ENCODE peak calls at places on chromosomes 12 and 14, in eight cellular contexts. One of them, this sample, is unnamed.

GRCh38 chr12:120100630-120101029 is 15.9 kb downstream of the RAB35 start:
- DNase-seq in GM23338: no peak
- DNase-seq in ELF-1: no peak
- DNase-seq in BE2C: peak; percentile 93
- DNase-seq in HFFc6: no peak
- DNase-seq in cardiac muscle cell: peak; percentile 63
- DNase-seq in MCF 10A: no peak
- DNase-seq in stimulated activated CD4-positive, alpha-beta T cell treated with anti-CD3 and anti-CD28 coated beads, Interleukin-4, amount 100 ng/mL, for 24 hours: no peak
- DNase-seq in this sample: no peak

GRCh38 chr12:131842169-131842568 is 14.0 kb downstream of the MMP17 start:
- DNase-seq in MCF 10A: no peak
- DNase-seq in BE2C: no peak
- DNase-seq in ELF-1: no peak
- DNase-seq in stimulated activated CD4-positive, alpha-beta T cell treated with anti-CD3 and anti-CD28 coated beads, Interleukin-4, amount 100 ng/mL, for 24 hours: no peak
- DNase-seq in HFFc6: no peak
- DNase-seq in GM23338: no peak
- DNase-seq in cardiac muscle cell: no peak
- DNase-seq in this sample: no peak

GRCh38 chr14:96502621-96503251 is 554 bp downstream of the PAPOLA start:
- DNase-seq in HFFc6: peak; percentile 3
- DNase-seq in cardiac muscle cell: peak; percentile 49
- DNase-seq in MCF 10A: peak; percentile 43
- DNase-seq in BE2C: peak; percentile 61
- DNase-seq in ELF-1: peak; percentile 52
- DNase-seq in stimulated activated CD4-positive, alpha-beta T cell treated with anti-CD3 and anti-CD28 coated beads, Interleukin-4, amount 100 ng/mL, for 24 hours: peak; percentile 20
- DNase-seq in GM23338: peak; percentile 79
- DNase-seq in this sample: no peak

GRCh38 chr12:120453977-120454376 is 7.7 kb downstream of the GATC start:
- DNase-seq in MCF 10A: peak; percentile 46
- DNase-seq in GM23338: peak; percentile 70
- DNase-seq in HFFc6: no peak
- DNase-seq in cardiac muscle cell: peak; percentile 34
- DNase-seq in stimulated activated CD4-positive, alpha-beta T cell treated with anti-CD3 and anti-CD28 coated beads, Interleukin-4, amount 100 ng/mL, for 24 hours: peak; percentile 27
- DNase-seq in BE2C: no peak
- DNase-seq in ELF-1: no peak
- DNase-seq in this sample: peak; percentile 41

GRCh38 chr12:49129332-49130150 is 1.7 kb downstream of the TUBA1B start:
- DNase-seq in HFFc6: no peak
- DNase-seq in GM23338: no peak
- DNase-seq in cardiac muscle cell: no peak
- DNase-seq in MCF 10A: no peak
- DNase-seq in stimulated activated CD4-positive, alpha-beta T cell treated with anti-CD3 and anti-CD28 coated beads, Interleukin-4, amount 100 ng/mL, for 24 hours: peak; percentile 20
- DNase-seq in ELF-1: no peak
- DNase-seq in BE2C: no peak
- DNase-seq in this sample: no peak

GRCh38 chr12:45674583-45674982 is 54.9 kb upstream of the ARID2 start:
- DNase-seq in HFFc6: peak; percentile 82
- DNase-seq in MCF 10A: peak; percentile 92
- DNase-seq in BE2C: no peak
- DNase-seq in cardiac muscle cell: peak; percentile 93
- DNase-seq in GM23338: no peak
- DNase-seq in stimulated activated CD4-positive, alpha-beta T cell treated with anti-CD3 and anti-CD28 coated beads, Interleukin-4, amount 100 ng/mL, for 24 hours: no peak
- DNase-seq in ELF-1: no peak
- DNase-seq in this sample: no peak

GRCh38 chr12:122411537-122411936 is 10.9 kb downstream of the CLIP1 start:
- DNase-seq in GM23338: no peak
- DNase-seq in cardiac muscle cell: no peak
- DNase-seq in MCF 10A: no peak
- DNase-seq in stimulated activated CD4-positive, alpha-beta T cell treated with anti-CD3 and anti-CD28 coated beads, Interleukin-4, amount 100 ng/mL, for 24 hours: no peak
- DNase-seq in HFFc6: no peak
- DNase-seq in BE2C: no peak
- DNase-seq in ELF-1: no peak
- DNase-seq in this sample: no peak

GRCh38 chr14:68774771-68775613 is 17.9 kb downstream of the ZFP36L1 start:
- DNase-seq in BE2C: no peak
- DNase-seq in ELF-1: no peak
- DNase-seq in MCF 10A: peak; percentile 60
- DNase-seq in HFFc6: peak; percentile 98
- DNase-seq in GM23338: no peak
- DNase-seq in cardiac muscle cell: no peak
- DNase-seq in stimulated activated CD4-positive, alpha-beta T cell treated with anti-CD3 and anti-CD28 coated beads, Interleukin-4, amount 100 ng/mL, for 24 hours: no peak
- DNase-seq in this sample: no peak

GRCh38 chr12:107654866-107655265 is 30.7 kb upstream of the PWP1 start:
- DNase-seq in stimulated activated CD4-positive, alpha-beta T cell treated with anti-CD3 and anti-CD28 coated beads, Interleukin-4, amount 100 ng/mL, for 24 hours: no peak
- DNase-seq in cardiac muscle cell: no peak
- DNase-seq in HFFc6: no peak
- DNase-seq in ELF-1: no peak
- DNase-seq in MCF 10A: no peak
- DNase-seq in GM23338: no peak
- DNase-seq in BE2C: no peak
- DNase-seq in this sample: no peak

GRCh38 chr12:68899251-68899771 is 33.7 kb downstream of the CPM start:
- DNase-seq in HFFc6: peak; percentile 87
- DNase-seq in ELF-1: no peak
- DNase-seq in BE2C: no peak
- DNase-seq in stimulated activated CD4-positive, alpha-beta T cell treated with anti-CD3 and anti-CD28 coated beads, Interleukin-4, amount 100 ng/mL, for 24 hours: no peak
- DNase-seq in GM23338: no peak
- DNase-seq in MCF 10A: peak; percentile 84
- DNase-seq in cardiac muscle cell: peak; percentile 92
- DNase-seq in this sample: no peak

GRCh38 chr12:18476866-18477265 is 215.5 kb downstream of the PIK3C2G start:
- DNase-seq in cardiac muscle cell: no peak
- DNase-seq in HFFc6: no peak
- DNase-seq in MCF 10A: no peak
- DNase-seq in GM23338: peak; percentile 33
- DNase-seq in ELF-1: no peak
- DNase-seq in BE2C: no peak
- DNase-seq in stimulated activated CD4-positive, alpha-beta T cell treated with anti-CD3 and anti-CD28 coated beads, Interleukin-4, amount 100 ng/mL, for 24 hours: no peak
- DNase-seq in this sample: peak; percentile 21

GRCh38 chr12:8628731-8629130 is 16.1 kb upstream of the AICDA start:
- DNase-seq in ELF-1: no peak
- DNase-seq in cardiac muscle cell: no peak
- DNase-seq in BE2C: no peak
- DNase-seq in stimulated activated CD4-positive, alpha-beta T cell treated with anti-CD3 and anti-CD28 coated beads, Interleukin-4, amount 100 ng/mL, for 24 hours: no peak
- DNase-seq in GM23338: no peak
- DNase-seq in MCF 10A: no peak
- DNase-seq in HFFc6: no peak
- DNase-seq in this sample: no peak

GRCh38 chr14:55129086-55129427 is at the start of gene LGALS3:
- DNase-seq in BE2C: peak; percentile 47
- DNase-seq in ELF-1: no peak
- DNase-seq in stimulated activated CD4-positive, alpha-beta T cell treated with anti-CD3 and anti-CD28 coated beads, Interleukin-4, amount 100 ng/mL, for 24 hours: peak; percentile 28
- DNase-seq in GM23338: peak; percentile 78
- DNase-seq in MCF 10A: peak; percentile 75
- DNase-seq in HFFc6: peak; percentile 36
- DNase-seq in cardiac muscle cell: peak; percentile 75
- DNase-seq in this sample: no peak

GRCh38 chr14:55585854-55586253 is 5.8 kb downstream of the KTN1 start:
- DNase-seq in cardiac muscle cell: peak; percentile 41
- DNase-seq in BE2C: no peak
- DNase-seq in GM23338: no peak
- DNase-seq in stimulated activated CD4-positive, alpha-beta T cell treated with anti-CD3 and anti-CD28 coated beads, Interleukin-4, amount 100 ng/mL, for 24 hours: no peak
- DNase-seq in HFFc6: peak; percentile 41
- DNase-seq in ELF-1: no peak
- DNase-seq in MCF 10A: peak; percentile 39
- DNase-seq in this sample: no peak

GRCh38 chr12:39467432-39467870 is 24.5 kb upstream of the KIF21A start:
- DNase-seq in stimulated activated CD4-positive, alpha-beta T cell treated with anti-CD3 and anti-CD28 coated beads, Interleukin-4, amount 100 ng/mL, for 24 hours: no peak
- DNase-seq in cardiac muscle cell: peak; percentile 41
- DNase-seq in ELF-1: no peak
- DNase-seq in MCF 10A: no peak
- DNase-seq in BE2C: no peak
- DNase-seq in GM23338: no peak
- DNase-seq in HFFc6: no peak
- DNase-seq in this sample: no peak

GRCh38 chr14:87934185-87934584 is 58.8 kb downstream of the GALC start:
- DNase-seq in GM23338: no peak
- DNase-seq in cardiac muscle cell: peak; percentile 3
- DNase-seq in stimulated activated CD4-positive, alpha-beta T cell treated with anti-CD3 and anti-CD28 coated beads, Interleukin-4, amount 100 ng/mL, for 24 hours: no peak
- DNase-seq in BE2C: no peak
- DNase-seq in ELF-1: no peak
- DNase-seq in HFFc6: no peak
- DNase-seq in MCF 10A: peak; percentile 11
- DNase-seq in this sample: peak; percentile 59

GRCh38 chr14:93007225-93007997 is 84.5 kb downstream of the CHGA start:
- DNase-seq in ELF-1: no peak
- DNase-seq in BE2C: no peak
- DNase-seq in stimulated activated CD4-positive, alpha-beta T cell treated with anti-CD3 and anti-CD28 coated beads, Interleukin-4, amount 100 ng/mL, for 24 hours: no peak
- DNase-seq in GM23338: no peak
- DNase-seq in MCF 10A: peak; percentile 79
- DNase-seq in HFFc6: peak; percentile 77
- DNase-seq in cardiac muscle cell: peak; percentile 65
- DNase-seq in this sample: no peak

GRCh38 chr12:12723681-12724420 is 6.7 kb downstream of the CDKN1B start:
- DNase-seq in HFFc6: no peak
- DNase-seq in stimulated activated CD4-positive, alpha-beta T cell treated with anti-CD3 and anti-CD28 coated beads, Interleukin-4, amount 100 ng/mL, for 24 hours: peak; percentile 47
- DNase-seq in cardiac muscle cell: peak; percentile 47
- DNase-seq in BE2C: peak; percentile 48
- DNase-seq in MCF 10A: peak; percentile 34
- DNase-seq in ELF-1: peak; percentile 56
- DNase-seq in GM23338: peak; percentile 45
- DNase-seq in this sample: peak; percentile 47

GRCh38 chr12:122349078-122349477 is 73.4 kb downstream of the CLIP1 start:
- DNase-seq in stimulated activated CD4-positive, alpha-beta T cell treated with anti-CD3 and anti-CD28 coated beads, Interleukin-4, amount 100 ng/mL, for 24 hours: no peak
- DNase-seq in HFFc6: no peak
- DNase-seq in cardiac muscle cell: no peak
- DNase-seq in BE2C: no peak
- DNase-seq in ELF-1: no peak
- DNase-seq in GM23338: no peak
- DNase-seq in MCF 10A: no peak
- DNase-seq in this sample: peak; percentile 26

GRCh38 chr14:100221419-100222218 is 17.3 kb upstream of the YY1 start:
- DNase-seq in MCF 10A: peak; percentile 35
- DNase-seq in BE2C: no peak
- DNase-seq in cardiac muscle cell: peak; percentile 61
- DNase-seq in ELF-1: peak; percentile 79
- DNase-seq in GM23338: peak; percentile 91
- DNase-seq in stimulated activated CD4-positive, alpha-beta T cell treated with anti-CD3 and anti-CD28 coated beads, Interleukin-4, amount 100 ng/mL, for 24 hours: peak; percentile 72
- DNase-seq in HFFc6: peak; percentile 25
- DNase-seq in this sample: no peak

GRCh38 chr14:84453541-84453940 is 1076.4 kb upstream of the FLRT2 start:
- DNase-seq in BE2C: no peak
- DNase-seq in HFFc6: no peak
- DNase-seq in cardiac muscle cell: peak; percentile 45
- DNase-seq in MCF 10A: no peak
- DNase-seq in GM23338: no peak
- DNase-seq in ELF-1: no peak
- DNase-seq in stimulated activated CD4-positive, alpha-beta T cell treated with anti-CD3 and anti-CD28 coated beads, Interleukin-4, amount 100 ng/mL, for 24 hours: no peak
- DNase-seq in this sample: no peak

GRCh38 chr14:49549881-49550280 is 36.3 kb downstream of the RPS29 start:
- DNase-seq in HFFc6: peak; percentile 46
- DNase-seq in GM23338: peak; percentile 85
- DNase-seq in MCF 10A: peak; percentile 4
- DNase-seq in BE2C: no peak
- DNase-seq in ELF-1: peak; percentile 53
- DNase-seq in cardiac muscle cell: no peak
- DNase-seq in stimulated activated CD4-positive, alpha-beta T cell treated with anti-CD3 and anti-CD28 coated beads, Interleukin-4, amount 100 ng/mL, for 24 hours: no peak
- DNase-seq in this sample: no peak

GRCh38 chr12:45973526-45973925 is 16.8 kb downstream of the SCAF11 start:
- DNase-seq in MCF 10A: no peak
- DNase-seq in cardiac muscle cell: no peak
- DNase-seq in BE2C: no peak
- DNase-seq in HFFc6: peak; percentile 42
- DNase-seq in stimulated activated CD4-positive, alpha-beta T cell treated with anti-CD3 and anti-CD28 coated beads, Interleukin-4, amount 100 ng/mL, for 24 hours: no peak
- DNase-seq in GM23338: no peak
- DNase-seq in ELF-1: no peak
- DNase-seq in this sample: no peak

GRCh38 chr12:80293759-80294158 is 150.3 kb upstream of the PTPRQ start:
- DNase-seq in GM23338: no peak
- DNase-seq in BE2C: no peak
- DNase-seq in HFFc6: no peak
- DNase-seq in ELF-1: no peak
- DNase-seq in MCF 10A: no peak
- DNase-seq in stimulated activated CD4-positive, alpha-beta T cell treated with anti-CD3 and anti-CD28 coated beads, Interleukin-4, amount 100 ng/mL, for 24 hours: no peak
- DNase-seq in cardiac muscle cell: no peak
- DNase-seq in this sample: no peak

GRCh38 chr12:30043151-30043550 is 259.4 kb upstream of the TMTC1 start:
- DNase-seq in MCF 10A: no peak
- DNase-seq in HFFc6: no peak
- DNase-seq in GM23338: no peak
- DNase-seq in BE2C: no peak
- DNase-seq in ELF-1: no peak
- DNase-seq in stimulated activated CD4-positive, alpha-beta T cell treated with anti-CD3 and anti-CD28 coated beads, Interleukin-4, amount 100 ng/mL, for 24 hours: no peak
- DNase-seq in cardiac muscle cell: no peak
- DNase-seq in this sample: peak; percentile 75

GRCh38 chr12:66241061-66242043 is 52.3 kb downstream of the IRAK3 start:
- DNase-seq in ELF-1: no peak
- DNase-seq in BE2C: no peak
- DNase-seq in MCF 10A: peak; percentile 76
- DNase-seq in HFFc6: peak; percentile 52
- DNase-seq in GM23338: no peak
- DNase-seq in stimulated activated CD4-positive, alpha-beta T cell treated with anti-CD3 and anti-CD28 coated beads, Interleukin-4, amount 100 ng/mL, for 24 hours: no peak
- DNase-seq in cardiac muscle cell: peak; percentile 93
- DNase-seq in this sample: no peak

This sample was measured in SK-N-DZ.